ENCODE peak calls at places on chromosomes 2 and 18, in ten cellular contexts. A is ovary, S is uterus, L is thoracic aorta, F is tibial nerve, M is AG04450, X is kidney, Z is left lung, N is skeletal muscle cell, R is cardiac fibroblast. C is an unnamed sample.

GRCh38 chr18:61308795-61309393 is 24.3 kb upstream of the CDH20 start:
- DNase-seq in A (no peak), S (no peak), L (no peak), F (no peak), M (no peak), X (no peak), Z (peak), N (no peak), R (peak), C (no peak)

GRCh38 chr2:202780514-202781021 is 91.0 kb downstream of the ICA1L start:
- DNase-seq in A (no peak), S (no peak), L (no peak), F (no peak), M (peak), X (no peak), Z (no peak), N (peak), R (peak), C (no peak)

GRCh38 chr2:136327162-136327852 is 209.4 kb upstream of the CXCR4 start:
- DNase-seq in A (no peak), S (no peak), L (no peak), F (no peak), M (no peak), X (no peak), Z (no peak), N (no peak), R (peak), C (no peak)

GRCh38 chr2:225889452-225889851 is 489.9 kb downstream of the NYAP2 start:
- DNase-seq in A (no peak), S (peak), L (no peak), F (peak), M (peak), X (no peak), Z (no peak), N (peak), R (peak), C (peak)

GRCh38 chr2:102233132-102233884 is 46.5 kb downstream of the IL1RL2 start:
- DNase-seq in A (no peak), S (no peak), L (no peak), F (no peak), M (no peak), X (no peak), Z (no peak), N (no peak), R (no peak), C (no peak)

GRCh38 chr18:62717059-62717849 is 1.9 kb downstream of the PHLPP1 start:
- DNase-seq in A (no peak), S (no peak), L (no peak), F (no peak), M (no peak), X (no peak), Z (no peak), N (peak), R (peak), C (peak)

GRCh38 chr2:206230060-206230890 is 44.2 kb upstream of the ZDBF2 start:
- DNase-seq in A (no peak), S (no peak), L (no peak), F (no peak), M (no peak), X (no peak), Z (no peak), N (no peak), R (no peak), C (no peak)

GRCh38 chr2:59885536-59885935 is 667.9 kb downstream of the BCL11A start:
- DNase-seq in A (no peak), S (no peak), L (no peak), F (no peak), M (no peak), X (no peak), Z (no peak), N (no peak), R (no peak), C (no peak)

GRCh38 chr2:41024806-41025205 is 572.9 kb upstream of the SLC8A1 start:
- DNase-seq in A (no peak), S (no peak), L (no peak), F (no peak), M (no peak), X (no peak), Z (no peak), N (no peak), R (no peak), C (no peak)

GRCh38 chr2:223959688-223960087 is 2.4 kb downstream of the MRPL44 start:
- DNase-seq in A (no peak), S (no peak), L (no peak), F (peak), M (no peak), X (no peak), Z (no peak), N (no peak), R (peak), C (no peak)

GRCh38 chr2:156325671-156326385 is 6.7 kb downstream of the NR4A2 start:
- DNase-seq in A (no peak), S (no peak), L (no peak), F (no peak), M (no peak), X (no peak), Z (no peak), N (no peak), R (no peak), C (no peak)

GRCh38 chr2:157620956-157621355 is 7.7 kb downstream of the ACVR1C start:
- DNase-seq in A (no peak), S (no peak), L (no peak), F (no peak), M (no peak), X (no peak), Z (no peak), N (no peak), R (peak), C (no peak)

GRCh38 chr2:100244881-100245605 is 77.3 kb downstream of the LONRF2 start:
- DNase-seq in A (no peak), S (no peak), L (no peak), F (no peak), M (no peak), X (no peak), Z (no peak), N (peak), R (peak), C (no peak)

GRCh38 chr2:15701326-15701907 is 109.7 kb downstream of the DDX1 start:
- DNase-seq in A (no peak), S (no peak), L (no peak), F (no peak), M (no peak), X (no peak), Z (no peak), N (no peak), R (no peak), C (no peak)

GRCh38 chr2:197307236-197307932 is 3.2 kb downstream of the ANKRD44 start:
- DNase-seq in A (no peak), S (no peak), L (no peak), F (no peak), M (no peak), X (no peak), Z (no peak), N (no peak), R (no peak), C (no peak)

GRCh38 chr2:3323360-3324035 is 54.1 kb downstream of the EIPR1 start:
- DNase-seq in A (no peak), S (no peak), L (no peak), F (no peak), M (no peak), X (no peak), Z (no peak), N (no peak), R (no peak), C (no peak)

GRCh38 chr2:469521-469920 is 181.6 kb upstream of the ALKAL2 start:
- DNase-seq in A (no peak), S (no peak), L (no peak), F (no peak), M (no peak), X (no peak), Z (no peak), N (no peak), R (no peak), C (no peak)

GRCh38 chr2:113219889-113220641 is 46.3 kb downstream of the PSD4 start:
- DNase-seq in A (no peak), S (no peak), L (no peak), F (peak), M (no peak), X (peak), Z (no peak), N (no peak), R (peak), C (no peak)

GRCh38 chr18:57741273-57741672 is 61.8 kb downstream of the ATP8B1 start:
- DNase-seq in A (no peak), S (no peak), L (no peak), F (no peak), M (no peak), X (no peak), Z (no peak), N (no peak), R (peak), C (no peak)

GRCh38 chr2:11420671-11421070 is 45.3 kb downstream of the E2F6 start:
- DNase-seq in A (no peak), S (no peak), L (no peak), F (no peak), M (no peak), X (no peak), Z (no peak), N (no peak), R (no peak), C (no peak)

GRCh38 chr2:236664131-236664530 is 94.5 kb downstream of the ACKR3 start:
- DNase-seq in A (no peak), S (no peak), L (no peak), F (no peak), M (no peak), X (no peak), Z (no peak), N (no peak), R (no peak), C (no peak)

GRCh38 chr2:237540823-237541222 is 25.6 kb upstream of the PRLH start:
- DNase-seq in A (peak), S (peak), L (no peak), F (peak), M (peak), X (no peak), Z (no peak), N (peak), R (peak), C (no peak)

GRCh38 chr2:84302513-84303412 is 156.3 kb downstream of the SUCLG1 start:
- DNase-seq in A (no peak), S (no peak), L (no peak), F (no peak), M (no peak), X (no peak), Z (no peak), N (peak), R (peak), C (peak)

GRCh38 chr2:170747921-170748320 is 22.3 kb upstream of the ERICH2 start:
- DNase-seq in A (no peak), S (no peak), L (no peak), F (no peak), M (peak), X (no peak), Z (no peak), N (peak), R (peak), C (no peak)

GRCh38 chr2:152504618-152505017 is 169.6 kb downstream of the FMNL2 start:
- DNase-seq in A (no peak), S (no peak), L (no peak), F (no peak), M (no peak), X (no peak), Z (no peak), N (no peak), R (peak), C (no peak)

GRCh38 chr2:131042161-131042775 is 51.0 kb downstream of the FAM168B start:
- DNase-seq in A (no peak), S (no peak), L (no peak), F (no peak), M (no peak), X (no peak), Z (no peak), N (no peak), R (no peak), C (no peak)

GRCh38 chr2:174775586-174775985 is 11.3 kb upstream of the CHRNA1 start:
- DNase-seq in A (no peak), S (no peak), L (no peak), F (no peak), M (no peak), X (no peak), Z (no peak), N (no peak), R (no peak), C (no peak)

GRCh38 chr2:218406949-218407703 is 7.5 kb downstream of the CTDSP1 start:
- DNase-seq in A (peak), S (peak), L (no peak), F (peak), M (no peak), X (peak), Z (no peak), N (no peak), R (peak), C (no peak)

GRCh38 chr2:196059491-196059960 is 9.1 kb downstream of the DNAH7 start:
- DNase-seq in A (no peak), S (no peak), L (no peak), F (no peak), M (no peak), X (no peak), Z (no peak), N (no peak), R (no peak), C (no peak)

GRCh38 chr2:199833525-199833924 is 17.5 kb downstream of the FTCDNL1 start:
- DNase-seq in A (no peak), S (no peak), L (no peak), F (no peak), M (no peak), X (no peak), Z (no peak), N (no peak), R (no peak), C (no peak)

GRCh38 chr18:49582579-49582978 is 20.7 kb downstream of the LIPG start:
- DNase-seq in A (no peak), S (no peak), L (no peak), F (no peak), M (no peak), X (no peak), Z (no peak), N (peak), R (peak), C (no peak)

DNA sequence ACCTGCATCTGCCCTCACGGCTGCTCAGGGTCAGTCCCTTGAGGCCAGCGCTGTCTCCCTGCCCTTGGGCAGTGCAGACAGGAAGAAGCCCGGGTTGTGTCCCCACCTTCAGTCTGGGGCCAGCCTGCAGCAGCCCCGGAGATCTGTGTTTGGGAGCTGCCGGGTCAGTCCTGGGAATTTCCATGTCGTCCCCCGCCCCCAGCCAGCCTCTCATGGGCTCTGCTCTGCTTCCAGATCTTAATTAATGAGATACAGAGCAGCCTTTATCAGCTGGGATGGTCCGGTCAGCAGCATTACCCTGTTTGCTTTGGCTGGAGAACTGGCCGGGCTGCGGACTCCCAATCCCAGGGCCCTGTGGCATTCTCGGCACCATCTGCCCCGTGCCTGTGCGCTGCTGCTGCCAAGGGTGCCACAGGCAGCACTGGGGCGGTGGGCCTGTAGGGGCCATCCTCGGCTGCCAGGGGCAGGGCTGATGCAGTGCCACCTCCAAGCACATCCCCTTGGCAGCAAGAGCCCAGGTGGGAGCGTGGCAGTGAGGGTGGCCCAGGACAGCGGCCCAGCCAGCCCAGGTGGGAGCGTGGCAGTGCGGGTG is 2.4 kb downstream of the BOK start:
- DNase-seq in A (no peak), S (no peak), L (no peak), F (no peak), M (no peak), X (peak), Z (peak), N (no peak), R (no peak), C (no peak)
- H3K4me3 ChIP-seq in A (peak), S (peak), L (peak), F (peak), M (peak), X (peak), Z (peak), N (no peak), R (peak), C (peak)

GRCh38 chr18:32470136-32470712 is 458 bp downstream of the GAREM1 start:
- DNase-seq in A (peak), S (peak), L (no peak), F (no peak), M (no peak), X (peak), Z (peak), N (no peak), R (peak), C (no peak)

GRCh38 chr18:32470713-32471633 is at the start of gene GAREM1:
- DNase-seq in A (peak), S (peak), L (peak), F (peak), M (peak), X (peak), Z (peak), N (peak), R (peak), C (peak)

GRCh38 chr18:32469190-32469611 is 1.5 kb downstream of the GAREM1 start:
- DNase-seq in A (peak), S (peak), L (no peak), F (peak), M (no peak), X (peak), Z (peak), N (no peak), R (peak), C (no peak)

GRCh38 chr18:32469691-32470131 is 971 bp downstream of the GAREM1 start:
- DNase-seq in A (no peak), S (no peak), L (no peak), F (no peak), M (no peak), X (no peak), Z (no peak), N (no peak), R (peak), C (no peak)

DNA sequence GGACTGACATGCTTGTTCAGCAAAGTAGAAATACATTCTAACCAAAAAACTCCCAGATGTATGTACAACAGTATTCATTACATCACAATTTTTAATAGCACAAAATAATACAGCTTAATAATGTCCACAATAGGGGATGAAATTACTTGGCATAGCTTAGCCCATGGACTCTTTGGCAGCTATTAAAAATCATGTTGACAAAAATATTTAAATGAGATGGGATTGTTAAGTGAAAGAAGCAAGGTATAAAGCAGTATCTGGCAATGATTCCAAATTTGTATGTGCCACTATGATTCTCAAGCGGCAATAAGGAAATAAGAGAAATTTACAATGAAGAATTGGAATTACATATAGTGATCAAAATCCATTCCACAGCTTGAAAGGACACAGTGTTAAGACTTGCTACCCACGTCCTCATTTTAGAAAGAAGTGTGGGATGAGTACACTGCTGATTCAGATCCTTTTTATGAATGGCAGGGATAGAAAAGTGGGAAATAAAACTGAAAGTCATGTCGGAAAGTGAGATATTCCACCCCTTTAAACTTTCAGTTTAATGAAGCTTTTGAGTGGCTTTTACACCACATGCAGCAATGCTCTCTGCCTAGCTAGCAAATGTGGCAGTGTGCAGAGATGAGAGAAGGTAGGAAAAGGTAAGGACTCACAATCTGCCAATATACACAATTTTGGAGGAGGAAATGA is 2.4 kb downstream of the GAREM1 start:
- DNase-seq in A (no peak), S (no peak), L (no peak), F (no peak), M (no peak), X (no peak), Z (no peak), N (no peak), R (peak), C (no peak)
- H3K4me3 ChIP-seq in A (no peak), S (no peak), L (peak), F (peak), M (no peak), X (peak), Z (peak), N (peak), R (peak), C (no peak)

DNA sequence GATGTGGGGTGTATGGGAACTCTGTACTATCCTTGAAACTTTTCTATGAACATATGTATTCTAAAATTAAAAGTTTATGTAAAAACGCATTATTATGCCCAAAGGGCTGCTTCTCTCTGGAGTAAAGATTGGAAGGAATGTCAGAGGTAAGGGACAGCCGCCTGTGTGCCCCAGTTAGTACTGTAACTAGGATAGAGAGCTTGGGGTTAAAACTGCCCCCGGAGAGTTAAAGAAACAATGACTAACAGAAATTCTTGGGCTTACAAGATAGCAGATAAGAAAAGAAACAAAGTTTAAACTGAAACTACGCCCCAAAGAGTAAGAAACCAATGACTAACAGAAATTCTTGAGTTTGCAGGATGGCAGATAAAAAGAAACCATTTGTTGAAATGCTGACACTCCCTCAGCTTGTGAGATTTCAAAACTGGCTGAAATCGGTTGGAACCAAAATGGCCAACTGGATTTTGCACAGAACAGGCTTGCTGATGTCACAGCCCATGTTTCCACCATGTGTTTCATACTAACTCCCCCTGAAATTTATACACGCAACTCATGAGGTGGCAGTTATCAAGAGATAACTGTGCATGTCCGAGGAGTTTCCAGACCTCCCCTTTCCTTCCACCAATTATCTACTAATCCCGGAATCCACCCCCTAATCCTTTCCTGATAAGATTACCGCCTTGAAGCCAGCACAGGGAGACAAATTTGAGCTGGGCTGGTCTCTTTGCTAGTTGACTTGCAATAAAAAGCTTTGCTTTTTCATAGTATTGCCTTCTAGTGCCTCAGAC is 8.7 kb upstream of the TXNDC2 start:
- DNase-seq in A (peak), S (peak), L (no peak), F (peak), M (peak), X (no peak), Z (no peak), N (peak), R (peak), C (peak)
- H3K4me3 ChIP-seq in A (peak), S (peak), L (peak), F (peak), M (peak), X (peak), Z (no peak), N (peak), R (peak), C (peak)

GRCh38 chr2:230877131-230877736 is 12.5 kb downstream of the ITM2C start:
- DNase-seq in A (no peak), S (no peak), L (no peak), F (no peak), M (no peak), X (peak), Z (no peak), N (no peak), R (no peak), C (no peak)
- H3K4me3 ChIP-seq in A (no peak), S (no peak), L (no peak), F (no peak), M (no peak), X (no peak), Z (no peak), N (no peak), R (no peak), C (no peak)

DNA sequence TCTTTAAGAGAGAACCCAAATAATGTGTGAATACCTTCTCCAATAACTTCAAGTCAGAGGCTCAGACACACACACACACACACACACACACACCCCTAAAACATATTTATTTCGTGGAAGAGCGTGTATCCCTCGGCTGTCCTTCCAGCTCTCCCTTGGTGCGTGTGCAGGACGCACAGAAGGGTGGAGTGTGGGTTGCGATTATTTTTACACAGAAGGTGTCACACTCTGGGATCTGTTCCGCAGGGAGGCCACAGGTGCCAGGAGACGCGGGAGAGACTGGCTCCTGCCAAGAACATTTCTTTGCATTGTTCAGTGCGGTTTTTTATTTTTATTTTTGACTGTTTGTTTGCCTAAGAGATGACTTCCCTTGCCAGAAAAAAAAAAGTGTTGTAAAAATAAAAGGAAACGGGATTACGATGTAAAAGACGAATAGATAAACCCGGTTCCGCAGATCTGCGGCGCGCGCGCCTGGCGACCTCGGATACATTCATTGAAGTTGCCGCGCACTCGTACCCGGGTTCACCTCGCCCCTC is 47.2 kb upstream of the ATP6V1B1 start:
- DNase-seq in A (no peak), S (no peak), L (no peak), F (no peak), M (no peak), X (no peak), Z (no peak), N (no peak), R (no peak), C (no peak)
- H3K4me3 ChIP-seq in A (no peak), S (no peak), L (peak), F (peak), M (no peak), X (no peak), Z (no peak), N (no peak), R (no peak), C (no peak)

GRCh38 chr2:120740765-120741513 is 5.3 kb downstream of the GLI2 start:
- DNase-seq in A (peak), S (no peak), L (no peak), F (no peak), M (no peak), X (no peak), Z (peak), N (no peak), R (peak), C (no peak)
- H3K4me3 ChIP-seq in A (peak), S (peak), L (peak), F (peak), M (peak), X (no peak), Z (no peak), N (peak), R (peak), C (peak)